ENCODE peak calls at places on chromosome 17, in four cellular contexts. V, A, L and U are unnamed samples.
A peak's percentile ranks its signal among the peaks of the same experiment; 100 is the strongest.

GRCh38 chr17:38619937-38620550 is 14.3 kb upstream of the SRCIN1 start:
- DNase-seq in V (no peak), A (no peak), L (no peak), U (no peak)

GRCh38 chr17:82772026-82772425 is 20.2 kb downstream of the TBCD start:
- DNase-seq in V (peak; percentile 74), L (no peak), A (no peak), U (no peak)

GRCh38 chr17:66959641-66960375 is 4.7 kb upstream of the CACNG4 start:
- DNase-seq in V (no peak), L (no peak), A (no peak), U (no peak)

GRCh38 chr17:48014603-48015037 is 23.0 kb downstream of the COPZ2 start:
- DNase-seq in V (no peak), A (no peak), L (no peak), U (no peak)

GRCh38 chr17:9381068-9381467 is 194.6 kb downstream of the STX8 start:
- DNase-seq in V (no peak), A (no peak), L (no peak), U (no peak)

GRCh38 chr17:68600123-68600880 is 865 bp downstream of the FAM20A start:
- DNase-seq in A (peak; percentile 75), V (no peak), L (no peak), U (no peak)

GRCh38 chr17:74204474-74204873 is 996 bp downstream of the RPL38 start:
- DNase-seq in A (no peak), V (no peak), L (no peak), U (no peak)

GRCh38 chr17:4249452-4250029 is 14.2 kb downstream of the ANKFY1 start:
- DNase-seq in L (no peak), V (no peak), A (no peak), U (no peak)

GRCh38 chr17:80751070-80751459 is 206.4 kb downstream of the RPTOR start:
- DNase-seq in V (no peak), L (no peak), A (no peak), U (no peak)

GRCh38 chr17:38844261-38844757 is 9.2 kb downstream of the RPL23 start:
- DNase-seq in A (no peak), V (no peak), L (no peak), U (no peak)

GRCh38 chr17:18246880-18247612 is 11.5 kb downstream of the FLII start:
- DNase-seq in L (no peak), A (peak; percentile 76), V (peak; percentile 82), U (no peak)

GRCh38 chr17:2101448-2102257 is 46.8 kb downstream of the HIC1 start:
- DNase-seq in V (peak; percentile 83), A (peak; percentile 56), L (no peak), U (no peak)

GRCh38 chr17:73533801-73534574 is 110.3 kb downstream of the SDK2 start:
- DNase-seq in A (no peak), L (no peak), V (no peak), U (no peak)

GRCh38 chr17:63675607-63676539 is 24.1 kb downstream of the LIMD2 start:
- DNase-seq in V (peak; percentile 91), A (peak; percentile 78), L (no peak), U (no peak)

GRCh38 chr17:43721537-43722268 is 36.9 kb downstream of the SOST start:
- DNase-seq in L (no peak), A (no peak), V (no peak), U (no peak)

GRCh38 chr17:71438631-71439146 is 682.1 kb upstream of the SOX9 start:
- DNase-seq in L (no peak), A (no peak), V (no peak), U (no peak)

GRCh38 chr17:80441133-80441578 is 26.2 kb downstream of the ENDOV start:
- DNase-seq in A (peak; percentile 55), V (no peak), L (no peak), U (no peak)

GRCh38 chr17:80901319-80901718 is 90.3 kb upstream of the CHMP6 start:
- DNase-seq in L (no peak), V (no peak), A (no peak), U (no peak)